ENCODE peak calls at places on chromosome 9, in five cellular contexts. F is heart right ventricle, K is GM06990, Z is OCI-LY7, N is GM12878. T is an unnamed sample.

GRCh38 chr9:78234810-78235209 is 1.1 kb upstream of the CEP78 start:
- DNase-seq in K (no peak), N (no peak), F (no peak), Z (no peak), T (no peak)

GRCh38 chr9:126036881-126037291 is 289.7 kb downstream of the PBX3 start:
- DNase-seq in F (no peak), N (no peak), Z (no peak), K (no peak), T (no peak)

GRCh38 chr9:132485454-132485853 is 75.4 kb downstream of the CFAP77 start:
- DNase-seq in F (no peak), K (no peak), N (no peak), Z (no peak), T (no peak)

GRCh38 chr9:35605336-35606137 is 475 bp downstream of the TESK1 start:
- DNase-seq in N (no peak), Z (peak; percentile 46), F (no peak), K (peak; percentile 49), T (no peak)

GRCh38 chr9:37032713-37033112 is 1.4 kb downstream of the PAX5 start:
- DNase-seq in F (no peak), N (no peak), K (peak; percentile 61), Z (peak; percentile 87), T (no peak)

GRCh38 chr9:134951994-134952393 is 34.3 kb upstream of the FCN1 start:
- DNase-seq in Z (no peak), N (no peak), K (no peak), F (no peak), T (no peak)

GRCh38 chr9:23850242-23851023 is 24.4 kb upstream of the ELAVL2 start:
- DNase-seq in K (no peak), F (no peak), N (no peak), Z (no peak), T (no peak)

GRCh38 chr9:137588891-137589290 is 1.4 kb downstream of the ZMYND19 start:
- DNase-seq in F (no peak), K (no peak), N (no peak), Z (no peak), T (no peak)

GRCh38 chr9:116312221-116312620 is 158.6 kb downstream of the PAPPA start:
- DNase-seq in N (no peak), K (no peak), F (no peak), Z (no peak), T (no peak)

GRCh38 chr9:10479172-10479571 is 133.6 kb downstream of the PTPRD start:
- DNase-seq in N (no peak), Z (no peak), K (no peak), F (no peak), T (no peak)

GRCh38 chr9:113918697-113919390 is 42.7 kb downstream of the ZNF618 start:
- DNase-seq in Z (no peak), K (no peak), F (no peak), N (no peak), T (no peak)

GRCh38 chr9:16363916-16364315 is 506.6 kb downstream of the BNC2 start:
- DNase-seq in N (no peak), F (no peak), K (no peak), Z (no peak), T (no peak)

GRCh38 chr9:76269789-76270188 is 124.4 kb downstream of the RFK start:
- DNase-seq in F (no peak), N (no peak), K (no peak), Z (no peak), T (no peak)

GRCh38 chr9:72526901-72527800 is 5.7 kb downstream of the TMC1 start:
- DNase-seq in K (peak; percentile 61), F (peak; percentile 63), Z (no peak), N (peak; percentile 77), T (no peak)

DNA sequence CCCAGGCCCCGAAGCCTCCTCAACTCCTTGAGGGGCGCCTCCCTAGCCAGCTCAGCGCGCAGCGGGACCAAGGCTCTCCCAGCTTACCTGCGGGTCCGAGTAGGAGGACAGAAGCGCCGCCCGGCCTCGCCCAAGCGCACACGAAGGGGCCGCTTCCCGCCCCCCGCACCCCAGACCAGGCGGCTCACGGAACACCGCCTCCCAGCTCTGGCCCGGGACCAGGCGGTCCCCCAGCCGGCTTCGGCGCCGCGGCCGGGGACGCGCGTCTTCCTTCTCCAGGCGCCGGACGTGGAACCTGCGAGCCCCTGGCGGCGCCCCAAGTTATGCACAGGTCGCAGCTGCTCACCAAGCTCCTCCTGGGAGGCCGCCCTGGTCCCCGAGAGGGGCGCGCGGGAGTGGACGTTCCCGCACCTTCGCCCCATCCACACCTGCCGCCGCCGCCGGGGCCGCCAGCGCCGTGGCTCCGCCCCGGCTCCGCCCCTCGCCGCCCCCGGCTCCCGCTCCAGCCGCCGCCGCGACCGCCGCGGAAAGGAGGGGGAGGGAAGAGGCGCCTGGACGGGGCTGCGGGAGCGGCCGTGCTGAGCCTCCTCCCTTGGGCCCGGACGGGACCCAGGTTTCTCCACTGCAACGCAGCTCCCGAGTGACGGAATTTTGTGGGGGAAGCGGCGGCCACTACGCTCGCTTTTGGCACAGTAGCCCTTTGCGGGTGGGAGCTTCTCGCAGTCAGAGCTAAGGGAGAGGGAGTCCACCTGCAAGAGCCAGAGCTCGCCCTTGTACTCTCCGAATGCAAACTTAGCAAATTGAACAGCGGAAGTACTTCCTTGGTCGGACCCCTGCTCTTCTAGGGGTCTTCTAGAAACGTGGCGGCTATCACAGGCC is 77.5 kb upstream of the IFNE start:
- DNase-seq in F (no peak), N (no peak), Z (no peak), K (peak; percentile 25), T (no peak)
- H3K4me3 ChIP-seq in F (peak overlapping the region; percentile 50), N (peak overlapping the region; percentile 41), Z (no peak overlapping the region), K (no peak overlapping the region), T (peak overlapping the region; percentile 18)

DNA sequence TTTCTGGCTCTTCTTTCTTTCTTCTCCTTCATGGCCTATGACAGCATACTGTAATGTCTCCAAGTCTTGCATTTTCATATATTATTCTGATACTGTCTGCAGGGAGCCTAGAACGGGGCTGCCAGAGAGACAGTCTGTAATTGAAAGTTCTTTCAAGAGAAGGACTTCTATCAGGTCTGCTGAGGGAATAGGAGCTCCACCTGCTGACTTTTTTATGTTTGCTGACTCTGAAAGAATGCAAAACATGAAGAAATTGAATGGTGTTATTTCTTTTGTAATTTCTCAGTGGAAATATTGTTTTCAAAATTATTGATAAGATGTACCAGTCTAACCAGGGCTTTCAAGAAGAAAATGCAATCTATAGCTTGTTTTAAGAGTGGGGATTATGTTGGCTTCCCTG is 121.9 kb upstream of the RFX3 start:
- DNase-seq in Z (peak; percentile 4), F (no peak), K (no peak), N (no peak), T (no peak)
- TF ChIP-seq CTCF in Z (peak; percentile 45), F (peak; percentile 28), K (no peak), N (no peak), T (peak; percentile 51)

GRCh38 chr9:85890962-85891361 is 50.0 kb upstream of the NAA35 start:
- DNase-seq in Z (no peak), K (no peak), N (no peak), F (no peak), T (no peak)
- H3K4me3 ChIP-seq in Z (no peak overlapping the region), K (no peak overlapping the region), N (no peak overlapping the region), F (no peak overlapping the region), T (no peak overlapping the region)

GRCh38 chr9:127347831-127348699 is 48.9 kb upstream of the SLC2A8 start:
- DNase-seq in Z (peak; percentile 28), N (no peak), K (no peak), F (peak; percentile 24), T (peak; percentile 34)
- TF ChIP-seq CTCF in Z (peak; percentile 63), N (peak; percentile 50), K (peak; percentile 27), F (peak; percentile 54), T (peak; percentile 83)

DNA sequence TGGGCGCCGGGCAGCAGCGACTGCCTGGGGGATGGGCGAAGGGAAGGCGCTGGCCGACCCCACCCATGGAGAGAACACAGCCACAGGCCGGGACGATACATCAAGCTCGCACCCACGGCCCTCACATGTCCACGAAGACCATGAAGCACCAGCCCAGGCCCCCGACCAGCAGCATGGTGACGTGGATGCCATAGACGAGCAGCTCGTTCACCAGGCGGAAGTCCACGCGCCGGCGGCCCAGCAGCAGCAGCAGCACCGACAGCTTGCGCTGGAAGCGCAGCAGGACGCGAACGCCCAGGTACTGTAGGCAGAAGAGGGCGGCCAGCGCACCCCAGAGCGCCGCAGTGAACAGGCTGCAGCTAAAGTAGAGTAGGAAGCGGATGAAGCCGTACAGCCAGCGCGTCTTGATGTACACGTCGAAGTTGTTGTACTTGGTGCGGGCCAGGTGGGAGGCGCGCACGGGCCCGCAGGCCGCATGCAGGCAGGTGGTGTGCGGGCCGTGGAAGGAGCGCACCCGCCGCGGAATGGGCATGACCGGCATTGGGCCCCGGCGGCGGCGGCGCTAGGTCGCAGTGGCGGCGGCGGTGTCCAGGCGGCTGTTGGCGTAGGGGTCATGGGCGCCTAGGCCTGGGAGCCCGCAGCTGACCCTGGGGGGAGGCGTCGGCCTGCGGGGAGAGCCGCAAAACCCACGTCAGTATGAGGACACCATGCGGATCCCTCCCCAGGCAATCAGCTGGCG is 2.1 kb downstream of the TMEM250 start:
- DNase-seq in N (no peak), K (no peak), F (no peak), Z (no peak), T (no peak)
- H3K4me3 ChIP-seq in N (no peak overlapping the region), K (no peak overlapping the region), F (no peak overlapping the region), Z (peak overlapping the region; percentile 80), T (peak overlapping the region; percentile 64)

GRCh38 chr9:14547245-14548060 is 145.8 kb downstream of the ZDHHC21 start:
- DNase-seq in K (no peak), N (no peak), Z (no peak), F (no peak), T (no peak)
- TF ChIP-seq CTCF in K (peak; percentile 4), N (no peak), Z (no peak), F (no peak), T (peak; percentile 1)

GRCh38 chr9:122221223-122221811 is 7.4 kb downstream of the LHX6 start:
- DNase-seq in K (no peak), Z (no peak), N (no peak), F (no peak), T (no peak)
- H3K4me3 ChIP-seq in K (no peak overlapping the region), Z (no peak overlapping the region), N (no peak overlapping the region), F (no peak overlapping the region), T (no peak overlapping the region)

DNA sequence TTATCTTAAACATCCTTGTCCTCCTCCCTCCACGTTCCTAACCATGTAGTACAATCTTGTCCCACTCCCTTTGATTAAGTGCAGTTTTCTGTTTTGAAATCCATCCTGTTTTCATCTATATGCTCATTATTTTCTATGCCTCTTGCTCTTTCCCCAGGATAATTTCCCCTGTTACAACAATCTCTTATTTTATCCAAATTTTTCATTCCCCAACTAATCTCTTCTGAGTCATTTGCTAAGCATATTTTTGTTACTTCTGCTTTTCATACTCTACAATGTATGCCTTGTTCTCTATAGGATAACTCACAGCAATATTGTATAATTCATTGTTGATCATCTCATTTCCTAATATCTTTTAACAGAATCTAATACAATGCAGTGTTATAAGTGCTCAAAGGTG is 1.7 kb downstream of the OMD start:
- DNase-seq in K (no peak), Z (no peak), F (no peak), N (no peak), T (no peak)
- TF ChIP-seq CTCF in K (no peak), Z (no peak), F (no peak), N (no peak), T (no peak)

DNA sequence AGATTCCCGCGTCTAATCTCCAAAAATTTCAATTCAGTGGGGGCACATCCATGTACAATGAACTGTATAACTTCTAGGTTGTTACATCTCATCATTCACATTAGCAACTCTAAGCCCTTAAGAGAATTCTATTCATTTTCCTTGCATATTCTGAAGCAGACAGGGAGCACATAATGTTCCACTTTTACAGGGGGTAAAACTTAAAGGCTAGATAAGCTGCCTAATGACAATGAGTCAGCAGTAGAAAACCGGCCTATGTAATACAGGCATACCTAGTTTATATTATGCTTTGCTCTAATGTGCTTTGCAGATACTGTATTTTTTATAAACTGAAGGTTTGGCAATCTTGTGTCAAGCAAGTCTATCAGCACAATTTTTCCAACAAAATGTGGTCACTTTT is 40.4 kb downstream of the PTAR1 start:
- DNase-seq in F (no peak), K (no peak), N (no peak), Z (no peak), T (no peak)
- H3K4me3 ChIP-seq in F (no peak overlapping the region), K (no peak overlapping the region), N (no peak overlapping the region), Z (no peak overlapping the region), T (no peak overlapping the region)